ENCODE peak calls at places on chromosome 19, in seven cellular contexts. Y is cardiac fibroblast, D is left lung, K is testis, L is lower lobe of right lung, S is K562, A is PC-9. G is an unnamed sample.
A peak's percentile ranks its signal among the peaks of the same experiment; 100 is the strongest.

GRCh38 chr19:343451-343931 is 1.1 kb downstream of the MIER2 start:
- DNase-seq in K (no peak), D (no peak), L (no peak), Y (peak; percentile 11), S (peak; percentile 40), A (no peak), G (no peak)

GRCh38 chr19:3775831-3776230 is 3.8 kb upstream of the RAX2 start:
- DNase-seq in Y (no peak), S (no peak), L (no peak), D (no peak), A (no peak), K (no peak), G (no peak)

GRCh38 chr19:45528744-45529453 is 21.6 kb downstream of the VASP start:
- DNase-seq in A (peak; percentile 85), K (peak; percentile 48), S (peak; percentile 73), Y (no peak), D (no peak), L (peak; percentile 64), G (no peak)

GRCh38 chr19:44775676-44776240 is 1.9 kb upstream of the CBLC start:
- DNase-seq in A (no peak), K (no peak), S (no peak), Y (no peak), L (no peak), D (no peak), G (no peak)

GRCh38 chr19:41597600-41598041 is 21.7 kb downstream of the CEACAM21 start:
- DNase-seq in K (peak; percentile 88), Y (peak; percentile 75), S (peak; percentile 73), A (peak; percentile 51), L (peak; percentile 71), D (peak; percentile 59), G (peak; percentile 82)

GRCh38 chr19:4638330-4638729 is 986 bp upstream of the TNFAIP8L1 start:
- DNase-seq in A (no peak), L (no peak), K (no peak), Y (peak; percentile 43), D (no peak), S (no peak), G (no peak)

GRCh38 chr19:13887039-13887438 is 10.1 kb downstream of the NANOS3 start:
- DNase-seq in A (no peak), D (no peak), L (no peak), S (peak; percentile 29), K (no peak), Y (no peak), G (no peak)

GRCh38 chr19:3175761-3176714 is 2.5 kb upstream of the S1PR4 start:
- DNase-seq in S (no peak), L (peak; percentile 93), A (peak; percentile 91), K (peak; percentile 64), D (peak; percentile 91), Y (peak; percentile 67), G (no peak)

GRCh38 chr19:7342143-7342542 is 6.6 kb upstream of the ARHGEF18 start:
- DNase-seq in L (no peak), K (no peak), S (no peak), A (no peak), Y (no peak), D (no peak), G (no peak)

GRCh38 chr19:5941673-5942072 is 27.6 kb downstream of the CAPS start:
- DNase-seq in A (no peak), D (no peak), L (no peak), K (no peak), S (no peak), Y (no peak), G (no peak)

GRCh38 chr19:38492147-38492813 is 58.8 kb downstream of the RYR1 start:
- DNase-seq in A (no peak), Y (no peak), L (no peak), K (no peak), D (no peak), S (no peak), G (no peak)

GRCh38 chr19:4232614-4233281 is 3.4 kb downstream of the EBI3 start:
- DNase-seq in D (no peak), S (no peak), L (no peak), A (no peak), K (no peak), Y (no peak), G (no peak)

GRCh38 chr19:40702337-40703012 is 12.0 kb upstream of the NUMBL start:
- DNase-seq in L (no peak), Y (no peak), D (no peak), S (peak; percentile 89), K (peak; percentile 84), A (no peak), G (no peak)

GRCh38 chr19:57552432-57552831 is 7.2 kb downstream of the ZNF550 start:
- DNase-seq in A (no peak), Y (no peak), S (no peak), K (no peak), L (no peak), D (no peak), G (no peak)

GRCh38 chr19:35845215-35846037 is 6.9 kb downstream of the NPHS1 start:
- DNase-seq in Y (no peak), D (no peak), A (no peak), K (no peak), L (no peak), S (peak; percentile 83), G (no peak)

GRCh38 chr19:35847911-35848310 is 4.4 kb downstream of the NPHS1 start:
- DNase-seq in D (no peak), S (no peak), L (no peak), Y (no peak), A (no peak), K (no peak), G (no peak)

GRCh38 chr19:35843676-35844481 is 8.4 kb downstream of the NPHS1 start:
- DNase-seq in K (peak; percentile 63), A (no peak), Y (peak; percentile 17), D (no peak), L (no peak), S (peak; percentile 81), G (no peak)

GRCh38 chr19:35844482-35845214 is 7.7 kb downstream of the NPHS1 start:
- DNase-seq in D (no peak), Y (no peak), K (no peak), A (no peak), S (no peak), L (no peak), G (no peak)

DNA sequence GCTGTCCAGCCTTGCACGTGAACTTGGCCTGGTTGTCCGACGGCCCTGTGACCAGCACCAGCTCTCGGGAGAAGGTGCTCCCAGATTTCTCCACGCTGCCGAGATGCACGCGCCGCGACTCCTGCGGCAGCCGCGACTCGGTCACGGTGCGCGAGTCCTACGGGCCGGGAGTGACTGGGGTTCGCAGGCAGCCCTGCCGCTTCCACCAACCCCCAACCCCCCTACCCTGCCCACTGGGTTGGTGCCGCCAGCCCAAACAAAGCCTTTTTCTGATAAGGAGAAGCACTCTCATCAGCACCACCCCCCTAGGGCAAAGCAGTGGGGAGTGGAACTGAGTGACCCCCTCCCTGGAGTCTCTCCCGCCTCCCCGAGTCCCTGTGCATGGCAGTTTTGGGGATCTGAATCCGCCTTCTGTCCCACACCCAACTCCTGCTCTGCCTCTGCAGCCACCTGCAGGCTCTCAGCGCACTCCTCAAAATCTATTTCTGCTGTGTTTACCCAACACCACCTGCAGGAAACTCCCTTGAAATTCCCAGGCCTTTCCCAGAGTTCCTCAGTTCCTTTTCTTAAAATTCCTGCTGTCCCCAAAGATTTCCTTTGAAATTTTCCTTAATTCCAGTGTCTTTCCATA is 6.2 kb downstream of the NPHS1 start:
- DNase-seq in D (no peak), A (no peak), Y (no peak), K (no peak), S (no peak), L (no peak), G (no peak)
- TF ChIP-seq CTCF in D (no peak), A (no peak), Y (no peak), K (no peak), S (no peak), L (no peak), G (no peak)

GRCh38 chr19:30158893-30159245 is 213.3 kb upstream of the ZNF536 start:
- DNase-seq in L (no peak), K (no peak), S (no peak), Y (no peak), D (no peak), A (no peak), G (no peak)
- TF ChIP-seq CTCF in L (no peak), K (no peak), S (no peak), Y (no peak), D (no peak), A (no peak), G (no peak)

DNA sequence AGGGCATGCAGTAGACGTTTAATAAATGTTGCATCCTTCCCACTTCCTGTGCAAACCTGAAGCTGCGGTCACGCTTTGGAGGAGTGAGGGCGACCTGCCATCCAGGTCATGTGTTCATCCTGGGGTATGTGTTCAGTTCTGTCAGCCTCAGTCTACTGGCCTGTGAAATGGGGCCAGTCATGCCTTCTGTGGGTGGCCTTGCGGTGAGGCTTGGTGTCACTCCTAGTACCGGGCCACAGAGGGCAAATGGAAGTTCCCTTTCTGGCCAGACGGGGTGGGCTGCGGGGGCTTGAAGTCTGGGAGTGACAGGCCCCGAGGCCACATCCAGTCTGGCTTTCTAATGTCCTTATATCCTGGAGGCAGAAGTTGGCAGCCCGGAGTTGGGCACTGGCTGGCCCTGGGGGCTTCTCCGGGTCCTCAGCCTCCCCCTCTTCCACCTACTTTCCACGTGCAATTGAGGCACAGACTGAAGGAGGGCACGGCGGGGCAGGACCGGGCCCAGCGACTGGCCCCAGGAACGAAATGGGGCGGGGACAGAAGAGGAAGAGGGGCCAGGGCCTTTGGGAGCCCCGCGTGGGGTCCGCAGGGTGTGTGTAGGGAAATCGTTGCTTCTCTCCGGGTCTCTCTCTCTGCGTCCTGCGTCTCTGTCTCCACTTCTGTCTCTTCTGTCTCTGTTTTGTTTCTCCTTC is 11.1 kb downstream of the PDE4A start:
- DNase-seq in A (no peak), K (no peak), S (peak; percentile 68), Y (peak; percentile 50), L (peak; percentile 76), D (peak; percentile 60), G (peak; percentile 62)
- TF ChIP-seq CTCF in A (no peak), K (no peak), S (peak; percentile 36), Y (no peak), L (no peak), D (peak; percentile 8), G (no peak)

DNA sequence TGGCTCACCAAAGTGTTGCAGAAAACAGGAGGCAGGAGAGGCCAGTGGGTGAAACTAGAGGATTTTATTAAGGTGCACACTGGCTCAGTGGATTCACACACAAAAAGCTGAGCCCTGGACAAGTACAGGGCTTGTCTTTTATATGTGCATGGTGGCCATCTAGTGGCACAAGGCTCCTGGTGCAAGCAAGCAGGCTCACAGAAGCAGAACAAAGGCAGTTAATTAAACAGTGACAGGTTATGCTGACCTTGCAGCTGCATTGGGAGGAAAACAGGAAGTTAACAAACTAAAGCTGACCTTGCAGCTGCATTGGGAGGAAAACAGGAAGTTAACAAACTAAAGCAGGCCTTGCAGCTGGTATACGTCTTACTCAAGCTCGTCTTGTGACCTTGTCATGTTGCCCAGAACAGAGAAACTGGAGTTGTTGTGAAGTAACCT is 65.3 kb upstream of the ZNF681 start:
- DNase-seq in A (no peak), S (peak; percentile 62), K (peak; percentile 72), D (no peak), Y (peak; percentile 11), L (no peak), G (no peak)
- TF ChIP-seq CTCF in A (peak; percentile 34), S (peak; percentile 59), K (peak; percentile 46), D (no peak), Y (peak; percentile 14), L (no peak), G (peak; percentile 12)

G was measured in GM10248.